ENCODE peak calls at places on chromosomes 7 and 10, in six cellular contexts. S is ovary, V is hippocampal formation, A is A172, Q is epithelial cell of esophagus, U is IMR-90. R is an unnamed sample.

GRCh38 chr10:77084431-77085144 is 553.0 kb downstream of the KCNMA1 start:
- DNase-seq in Q (no peak), A (no peak), S (peak; percentile 42), V (no peak), U (no peak), R (no peak)

GRCh38 chr10:124708922-124709520 is 35.2 kb downstream of the FAM53B start:
- DNase-seq in V (peak; percentile 54), A (no peak), U (no peak), Q (no peak), S (no peak), R (no peak)

GRCh38 chr10:100528885-100529472 is 692 bp downstream of the NDUFB8 start:
- DNase-seq in V (no peak), S (no peak), A (no peak), Q (no peak), U (no peak), R (no peak)

GRCh38 chr7:84251183-84251845 is 56.7 kb upstream of the SEMA3A start:
- DNase-seq in Q (peak; percentile 72), S (no peak), A (peak; percentile 82), U (peak; percentile 90), V (no peak), R (peak; percentile 58)

GRCh38 chr7:45983720-45984032 is 62.6 kb upstream of the IGFBP3 start:
- DNase-seq in A (no peak), Q (no peak), S (no peak), V (no peak), U (no peak), R (no peak)

GRCh38 chr10:34087095-34087418 is 728.0 kb downstream of the PARD3 start:
- DNase-seq in V (no peak), S (no peak), A (no peak), Q (no peak), U (no peak), R (no peak)

GRCh38 chr10:6191569-6191968 is 11.2 kb upstream of the PFKFB3 start:
- DNase-seq in U (no peak), Q (no peak), V (no peak), A (no peak), S (no peak), R (no peak)

GRCh38 chr7:101235050-101235449 is 2.6 kb downstream of the CLDN15 start:
- DNase-seq in U (no peak), Q (no peak), V (no peak), S (no peak), A (no peak), R (no peak)

GRCh38 chr10:11205026-11205772 is 187.5 kb downstream of the CELF2 start:
- DNase-seq in U (peak; percentile 11), S (no peak), A (no peak), Q (peak; percentile 76), V (no peak), R (no peak)

GRCh38 chr10:107341281-107341680 is 176.8 kb upstream of the SORCS1 start:
- DNase-seq in Q (no peak), S (no peak), U (no peak), V (no peak), A (peak; percentile 3), R (no peak)